ENCODE peak calls at places on chromosomes 13 and 19, in five cellular contexts. V, T, G, S and H are unnamed samples.

GRCh38 chr13:40452741-40453665 is 213.4 kb downstream of the FOXO1 start:
- DNase-seq in V (peak), T (no peak), G (no peak), S (no peak), H (no peak)

GRCh38 chr19:29771708-29772415 is 39.9 kb upstream of the CCNE1 start:
- DNase-seq in V (peak), T (no peak), G (peak), S (no peak), H (no peak)

GRCh38 chr13:107216046-107216715 is 648.2 kb upstream of the ARGLU1 start:
- DNase-seq in V (no peak), T (no peak), G (no peak), S (no peak), H (no peak)

GRCh38 chr13:51861728-51862300 is at the start of gene CCDC70:
- DNase-seq in V (peak), T (no peak), G (no peak), S (no peak), H (no peak)

GRCh38 chr19:49954092-49954825 is 6.7 kb downstream of the SIGLEC11 start:
- DNase-seq in V (peak), T (no peak), G (no peak), S (no peak), H (no peak)

GRCh38 chr13:74974234-74974879 is 507.6 kb downstream of the TBC1D4 start:
- DNase-seq in V (no peak), T (no peak), G (no peak), S (no peak), H (no peak)

GRCh38 chr13:71278512-71278911 is 588.5 kb downstream of the DACH1 start:
- DNase-seq in V (no peak), T (no peak), G (no peak), S (no peak), H (no peak)

GRCh38 chr13:35411059-35411744 is 65.3 kb downstream of the MAB21L1 start:
- DNase-seq in V (no peak), T (no peak), G (no peak), S (no peak), H (no peak)

GRCh38 chr19:10617409-10618121 is 7.8 kb upstream of the SLC44A2 start:
- DNase-seq in V (peak), T (no peak), G (no peak), S (no peak), H (peak)

GRCh38 chr19:58217069-58217481 is 11.6 kb upstream of the ZNF544 start:
- DNase-seq in V (no peak), T (no peak), G (no peak), S (no peak), H (no peak)

GRCh38 chr19:1262687-1263123 is 6.4 kb upstream of the CIRBP start:
- DNase-seq in V (peak), T (no peak), G (no peak), S (no peak), H (no peak)

GRCh38 chr19:19151418-19151817 is 13.1 kb upstream of the TMEM161A start:
- DNase-seq in V (no peak), T (no peak), G (no peak), S (no peak), H (no peak)

GRCh38 chr13:36806102-36806501 is 12.9 kb upstream of the RFXAP start:
- DNase-seq in V (no peak), T (no peak), G (no peak), S (no peak), H (no peak)

GRCh38 chr13:27035892-27036235 is 135.7 kb downstream of the USP12 start:
- DNase-seq in V (peak), T (no peak), G (no peak), S (no peak), H (peak)

GRCh38 chr19:43625918-43626579 is 6.6 kb upstream of the ZNF428 start:
- DNase-seq in V (peak), T (no peak), G (peak), S (no peak), H (no peak)

GRCh38 chr19:1089126-1089771 is 5.9 kb downstream of the POLR2E start:
- DNase-seq in V (no peak), T (no peak), G (no peak), S (no peak), H (no peak)

GRCh38 chr19:408441-409005 is 424 bp downstream of the C2CD4C start:
- DNase-seq in V (no peak), T (peak), G (no peak), S (no peak), H (no peak)

GRCh38 chr19:50358483-50359431 is 6.7 kb downstream of the NAPSA start:
- DNase-seq in V (peak), T (no peak), G (peak), S (no peak), H (no peak)

GRCh38 chr19:54124393-54124792 is 8.8 kb downstream of the PRPF31 start:
- DNase-seq in V (no peak), T (no peak), G (no peak), S (no peak), H (no peak)

GRCh38 chr13:28035146-28035782 is 46.8 kb upstream of the URAD start:
- DNase-seq in V (no peak), T (no peak), G (peak), S (no peak), H (no peak)

GRCh38 chr19:55986487-55986886 is at the start of gene NLRP5:
- DNase-seq in V (no peak), T (no peak), G (no peak), S (no peak), H (no peak)